ENCODE peak calls at places on chromosomes 2 and 18, in ten cellular contexts. W is NCI-H774, J is A549, A is fibroblast of lung, Z is activated T-cell treated with anti-CD3 and anti-CD28 coated beads for 1 hour, X is AG04449, K is NCI-H1694, N is left cardiac atrium, V is NCI-H460, R is WERI-Rb-1. L is an unnamed sample.

GRCh38 chr2:222693837-222694236 is 22.4 kb downstream of the MOGAT1 start:
- DNase-seq in K (no peak), W (no peak), J (peak; percentile 49), X (no peak), N (no peak), V (no peak), R (no peak), A (peak; percentile 43), Z (no peak), L (peak; percentile 51)

GRCh38 chr2:11044201-11044600 is 111.1 kb upstream of the SLC66A3 start:
- DNase-seq in W (no peak), Z (no peak), X (no peak), A (no peak), V (no peak), R (no peak), K (no peak), J (no peak), N (no peak), L (no peak)

GRCh38 chr18:8389391-8390340 is 219.6 kb upstream of the RAB12 start:
- DNase-seq in K (peak; percentile 33), A (peak; percentile 85), J (peak; percentile 78), X (peak; percentile 17), W (peak; percentile 35), Z (no peak), R (peak; percentile 90), N (peak; percentile 64), V (peak; percentile 63), L (peak; percentile 81)

GRCh38 chr2:29848566-29849310 is 72.6 kb downstream of the ALK start:
- DNase-seq in A (no peak), R (no peak), Z (no peak), V (no peak), W (no peak), N (no peak), J (no peak), K (no peak), X (no peak), L (no peak)

GRCh38 chr2:165251361-165251760 is 12.1 kb downstream of the SCN2A start:
- DNase-seq in N (no peak), R (no peak), Z (no peak), W (peak; percentile 56), J (no peak), A (no peak), K (no peak), X (no peak), V (no peak), L (no peak)

GRCh38 chr2:180268006-180268405 is 260.9 kb upstream of the CWC22 start:
- DNase-seq in N (no peak), X (no peak), K (no peak), A (no peak), J (no peak), W (no peak), V (no peak), R (no peak), Z (no peak), L (no peak)

GRCh38 chr2:8767324-8767723 is 70.1 kb downstream of the KIDINS220 start:
- DNase-seq in Z (no peak), V (no peak), N (no peak), A (no peak), K (no peak), W (no peak), J (no peak), R (no peak), X (no peak), L (no peak)

GRCh38 chr2:108602422-108602821 is 68.2 kb downstream of the LIMS1 start:
- DNase-seq in X (no peak), N (no peak), W (no peak), Z (no peak), V (no peak), J (no peak), K (no peak), R (no peak), A (no peak), L (no peak)

GRCh38 chr2:240269380-240269779 is 128.9 kb upstream of the OTOS start:
- DNase-seq in R (peak; percentile 65), W (no peak), N (no peak), V (no peak), J (no peak), A (no peak), Z (no peak), X (no peak), K (no peak), L (no peak)

GRCh38 chr2:27661371-27661770 is 2.0 kb downstream of the SUPT7L start:
- DNase-seq in X (no peak), Z (no peak), A (no peak), N (no peak), V (no peak), J (no peak), W (no peak), K (no peak), R (no peak), L (no peak)

GRCh38 chr2:45207105-45207504 is 197.9 kb upstream of the SIX2 start:
- DNase-seq in X (no peak), K (no peak), W (no peak), V (no peak), R (no peak), N (no peak), Z (no peak), A (no peak), J (no peak), L (no peak)